ENCODE peak calls at places on chromosomes 13 and 19, in four cellular contexts. R, T, P and V are unnamed samples.

GRCh38 chr13:112056739-112057433 is 10.1 kb upstream of the SOX1 start:
- DNase-seq in R (no peak), T (no peak), P (no peak), V (no peak)

GRCh38 chr19:30116530-30116929 is 174.5 kb downstream of the URI1 start:
- DNase-seq in R (no peak), T (no peak), P (no peak), V (no peak)

GRCh38 chr13:105799155-105799554 is 736.3 kb downstream of the EFNB2 start:
- DNase-seq in R (no peak), T (no peak), P (no peak), V (no peak)

GRCh38 chr13:74098077-74098476 is 36.1 kb downstream of the KLF12 start:
- DNase-seq in R (no peak), T (no peak), P (no peak), V (no peak)

GRCh38 chr13:71417205-71417604 is 449.8 kb downstream of the DACH1 start:
- DNase-seq in R (no peak), T (no peak), P (no peak), V (no peak)

GRCh38 chr19:34017024-34017423 is 155.3 kb upstream of the LSM14A start:
- DNase-seq in R (no peak), T (no peak), P (no peak), V (no peak)

GRCh38 chr19:3919793-3920192 is 13.1 kb upstream of the NMRK2 start:
- DNase-seq in R (no peak), T (no peak), P (no peak), V (no peak)

GRCh38 chr13:98466634-98467236 is 110.2 kb downstream of the STK24 start:
- DNase-seq in R (no peak), T (peak; percentile 47), P (peak; percentile 49), V (no peak)

GRCh38 chr19:17184381-17184841 is 30.7 kb upstream of the USE1 start:
- DNase-seq in R (no peak), T (no peak), P (no peak), V (peak; percentile 65)

GRCh38 chr13:114096811-114097503 is 35.5 kb downstream of the RASA3 start:
- DNase-seq in R (peak; percentile 13), T (no peak), P (no peak), V (no peak)

DNA sequence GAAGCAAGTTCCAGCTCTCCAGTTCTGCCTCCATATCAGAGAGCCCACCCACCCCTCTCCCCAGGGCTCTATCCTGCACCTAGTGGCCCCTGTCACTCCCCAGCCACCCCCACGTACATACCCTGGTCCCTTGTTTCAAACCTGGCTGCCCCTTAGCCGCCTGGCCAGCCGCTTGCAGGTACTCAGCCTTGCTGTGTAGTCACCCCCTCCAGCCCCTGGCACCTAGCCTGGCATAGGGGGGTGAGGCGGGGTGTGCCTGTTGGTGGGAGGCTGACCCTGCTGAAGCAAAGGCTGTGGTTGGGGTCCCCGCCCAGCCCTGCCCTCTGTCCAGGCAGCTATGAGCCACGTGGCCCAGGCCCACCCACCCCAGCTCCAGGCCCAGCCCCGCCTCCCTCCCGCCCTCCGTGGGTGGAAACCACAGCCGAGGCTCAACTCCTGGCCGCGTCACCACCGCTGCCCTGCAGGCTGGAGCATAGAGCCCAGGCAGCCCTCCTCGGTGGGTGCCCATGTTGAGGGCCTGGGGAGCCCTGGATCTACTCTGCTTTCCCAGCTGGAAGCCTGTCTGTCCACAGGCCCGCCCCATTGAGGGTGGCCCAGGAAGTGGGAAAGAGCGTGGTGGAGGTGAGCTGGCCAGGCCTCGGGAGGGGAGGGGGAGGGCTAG is 30.8 kb downstream of the PAK4 start:
- DNase-seq in R (no peak), T (no peak), P (peak; percentile 37), V (no peak)
- H3K27ac ChIP-seq in R (no peak overlapping the region), T (no peak overlapping the region), P (peak overlapping the region; percentile 82), V (no peak overlapping the region)

GRCh38 chr13:91574756-91575155 is 176.3 kb downstream of the GPC5 start:
- DNase-seq in R (no peak), T (no peak), P (no peak), V (no peak)
- TF ChIP-seq CTCF in R (no peak), T (no peak), P (no peak), V (no peak)

DNA sequence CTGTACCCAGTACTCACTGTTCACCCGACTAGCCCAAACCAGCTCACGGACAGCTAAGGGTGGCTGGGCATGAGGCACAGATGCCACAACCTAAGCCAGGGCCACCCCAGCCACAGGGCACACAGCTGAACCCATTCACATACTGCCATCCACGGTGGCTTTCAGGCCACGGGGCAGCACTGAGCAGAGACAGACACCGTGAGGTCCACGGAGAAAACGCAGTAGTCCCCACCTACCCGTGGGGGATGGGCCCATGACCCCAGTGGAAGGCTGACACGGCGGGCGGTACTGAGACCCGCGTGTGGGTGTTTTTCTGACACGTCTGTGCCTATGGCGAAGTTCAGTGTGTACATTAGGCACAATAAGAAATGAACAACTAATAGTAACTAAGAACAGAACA is 25.5 kb downstream of the IZUMO4 start:
- DNase-seq in R (no peak), T (no peak), P (no peak), V (no peak)
- H3K9me3 ChIP-seq in R (no peaks in the 10 kb centered on the region), T (no peaks in the 10 kb centered on the region), P (no peaks in the 10 kb centered on the region), V (no peaks in the 10 kb centered on the region)

DNA sequence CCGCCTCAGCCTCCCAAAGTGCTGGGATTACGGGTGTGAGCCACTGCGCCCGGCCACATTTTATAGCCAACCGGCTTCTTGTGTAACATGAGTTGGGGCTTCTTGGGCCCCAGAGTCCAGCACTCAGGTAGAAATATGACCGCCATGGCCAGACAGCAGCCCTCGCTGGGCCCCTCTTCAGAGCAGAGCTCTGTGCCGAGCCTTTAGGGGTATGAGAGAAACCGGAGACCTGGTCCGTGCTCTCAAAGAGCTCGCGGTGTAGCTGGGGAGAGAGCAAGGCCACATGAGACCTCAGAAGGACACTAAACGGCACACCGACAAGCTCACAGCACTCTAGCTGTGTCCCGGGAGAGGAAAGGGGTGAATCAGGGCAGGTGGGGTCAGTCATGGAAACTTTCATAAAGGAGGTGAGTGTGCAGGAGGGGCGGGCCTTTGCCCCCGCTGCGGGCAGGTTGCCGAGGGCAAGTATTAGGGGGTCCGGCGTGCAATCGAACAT is 15.8 kb downstream of the ACTN4 start:
- DNase-seq in R (no peak), T (no peak), P (no peak), V (no peak)
- H3K27ac ChIP-seq in R (peak overlapping the region; percentile 98), T (peak overlapping the region; percentile 98), P (peak overlapping the region; percentile 65), V (no peak overlapping the region)